ENCODE peak calls at places on chromosomes 12 and 14, in four cellular contexts. F is SK-N-SH, D is A549, O is GM23338. K is an unnamed sample. For H3K4me1, the result is how much of the 10 kb centered on the place peaks cover.

GRCh38 chr12:53751336-53752191 is at the start of gene CISTR:
- DNase-seq in F (peak), D (no peak), O (peak), K (no peak)

GRCh38 chr12:14216405-14217294 is 148.8 kb upstream of the ATF7IP start:
- DNase-seq in F (no peak), D (no peak), O (no peak), K (no peak)

GRCh38 chr14:58830121-58830520 is 192.4 kb downstream of the DACT1 start:
- DNase-seq in F (no peak), D (no peak), O (no peak), K (no peak)

GRCh38 chr12:67811437-67812361 is 163.2 kb downstream of the DYRK2 start:
- DNase-seq in F (no peak), D (no peak), O (no peak), K (no peak)

GRCh38 chr12:48069253-48069652 is 36.6 kb downstream of the SENP1 start:
- DNase-seq in F (no peak), D (no peak), O (no peak), K (no peak)

GRCh38 chr12:53069621-53070410 is 9.4 kb downstream of the SPRYD3 start:
- DNase-seq in F (no peak), D (no peak), O (no peak), K (no peak)

GRCh38 chr12:12365931-12366431 is 9.1 kb downstream of the BORCS5 start:
- DNase-seq in F (peak), D (no peak), O (no peak), K (no peak)

GRCh38 chr12:105100998-105101397 is 6.5 kb upstream of the WASHC4 start:
- DNase-seq in F (no peak), D (no peak), O (no peak), K (no peak)

GRCh38 chr12:130710001-130710732 is 5.9 kb downstream of the RIMBP2 start:
- DNase-seq in F (no peak), D (no peak), O (no peak), K (no peak)

GRCh38 chr14:101072945-101073597 is 169.5 kb upstream of the RTL1 start:
- DNase-seq in F (peak), D (peak), O (peak), K (peak)

GRCh38 chr12:113422030-113422900 is at the start of gene SDSL:
- DNase-seq in F (peak), D (peak), O (peak), K (peak)

GRCh38 chr14:103941462-103941861 is 867 bp downstream of the RD3L start:
- DNase-seq in F (no peak), D (no peak), O (no peak), K (no peak)

GRCh38 chr14:74619672-74620131 is 7.7 kb upstream of the LTBP2 start:
- DNase-seq in F (no peak), D (peak), O (no peak), K (no peak)

GRCh38 chr12:3117144-3117581 is 40.0 kb downstream of the TSPAN9 start:
- DNase-seq in F (no peak), D (no peak), O (no peak), K (no peak)

GRCh38 chr12:104653730-104654328 is 197.1 kb downstream of the CHST11 start:
- DNase-seq in F (no peak), D (no peak), O (peak), K (no peak)

GRCh38 chr12:14394317-14395058 is 29.0 kb downstream of the ATF7IP start:
- DNase-seq in F (peak), D (peak), O (peak), K (peak)

GRCh38 chr12:1533205-1533601 is 61.2 kb downstream of the FBXL14 start:
- DNase-seq in F (peak), D (no peak), O (no peak), K (no peak)

GRCh38 chr12:21773799-21774198 is 707 bp downstream of the KCNJ8 start:
- DNase-seq in F (peak), D (no peak), O (peak), K (no peak)

GRCh38 chr14:53840444-53840843 is 116.2 kb downstream of the BMP4 start:
- DNase-seq in F (no peak), D (peak), O (no peak), K (peak)

GRCh38 chr12:57092876-57093411 is 4.0 kb downstream of the NAB2 start:
- DNase-seq in F (no peak), D (no peak), O (no peak), K (no peak)

GRCh38 chr12:57095440-57095839 is 6.5 kb downstream of the NAB2 start:
- DNase-seq in F (peak), D (no peak), O (no peak), K (no peak)

GRCh38 chr12:57096099-57096572 is 7.2 kb downstream of the NAB2 start:
- DNase-seq in F (peak), D (no peak), O (no peak), K (no peak)

GRCh38 chr12:57093412-57094193 is 4.7 kb downstream of the NAB2 start:
- DNase-seq in F (peak), D (peak), O (peak), K (no peak)

DNA sequence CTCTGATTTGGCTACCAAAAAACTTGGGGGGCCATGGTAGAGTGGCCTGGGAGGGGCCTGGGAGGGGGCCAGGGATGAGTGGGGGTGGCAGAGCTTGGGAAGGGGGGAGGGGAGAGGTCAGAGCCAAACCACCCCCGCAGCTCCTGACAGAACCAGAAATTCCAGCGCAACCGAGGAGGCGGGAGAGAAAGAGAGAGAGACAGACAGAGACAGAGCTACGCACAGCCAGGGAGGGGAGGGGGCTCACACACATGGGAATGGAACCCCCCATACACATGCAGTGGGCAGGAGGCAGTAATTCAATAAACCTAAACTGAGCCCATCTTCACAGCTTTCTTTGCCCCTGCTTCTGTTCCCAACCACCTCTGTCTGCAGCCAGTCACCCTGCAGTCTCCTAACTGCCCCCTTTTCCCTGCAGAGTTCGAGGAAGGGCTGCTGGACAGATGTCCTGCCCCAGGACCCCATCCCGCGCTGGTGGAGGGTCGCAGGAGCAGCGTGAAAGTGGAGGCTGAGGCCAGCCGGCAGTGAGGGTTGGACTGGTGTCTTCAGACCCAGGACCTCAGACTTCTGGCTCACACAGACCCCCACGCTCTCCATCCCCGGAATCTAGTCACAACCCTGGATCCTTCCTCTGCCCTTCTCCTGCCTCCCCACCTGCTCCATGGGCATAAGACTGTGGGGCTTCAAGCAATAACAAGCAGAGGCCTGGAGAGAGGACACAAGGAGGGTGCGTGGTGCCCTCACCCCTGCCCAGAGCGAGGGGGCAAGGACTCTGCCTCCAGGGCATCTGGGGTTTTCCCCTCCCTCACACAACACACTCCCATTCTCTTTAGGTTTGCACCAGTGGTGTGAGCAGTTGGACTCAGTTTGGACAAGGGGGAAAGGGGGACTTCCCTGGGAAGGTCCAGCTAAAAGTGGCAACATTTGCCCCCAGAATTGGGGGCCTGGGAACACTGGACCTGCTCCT is 5.6 kb downstream of the NAB2 start:
- DNase-seq in F (peak), D (no peak), O (no peak), K (no peak)
- H3K27ac ChIP-seq in F (no peak), D (no peak), O (peak), K (peak)

DNA sequence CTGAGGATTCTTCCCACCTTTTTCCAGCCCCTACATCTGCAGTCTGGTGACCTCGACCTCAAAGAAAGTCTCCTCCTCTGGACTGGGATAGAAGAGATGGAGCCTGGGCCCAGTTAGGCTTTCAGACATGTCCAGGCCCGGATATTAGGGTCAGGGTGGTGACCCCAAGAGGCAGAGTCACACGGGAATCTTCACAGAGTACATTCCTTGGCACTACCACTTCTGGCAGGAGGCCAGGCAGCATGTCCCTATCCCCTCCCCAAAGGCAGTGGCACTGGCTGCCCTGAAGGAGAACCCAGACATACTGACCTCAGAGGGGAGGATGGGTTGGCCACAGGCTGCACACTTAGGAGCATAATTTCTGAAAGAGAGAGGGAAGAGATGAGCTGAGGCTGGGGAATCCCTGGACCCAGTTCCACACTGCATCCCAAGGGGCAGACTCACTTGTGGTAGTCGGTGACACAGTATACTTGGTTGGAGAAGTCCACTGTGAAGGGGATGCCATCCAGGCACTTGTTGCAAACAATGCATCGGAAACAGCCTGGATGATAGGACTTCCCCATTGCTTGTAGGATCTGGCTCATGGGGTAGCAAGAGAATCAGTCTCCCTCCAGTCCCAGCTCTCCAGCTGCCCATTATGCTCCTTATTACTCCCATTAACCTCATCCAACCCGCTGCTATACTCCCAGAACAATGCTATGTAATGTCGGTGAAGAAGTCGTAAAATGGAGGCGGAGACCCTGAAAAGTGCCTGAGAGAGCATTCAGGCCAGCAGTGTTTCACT is 7.6 kb downstream of the AJUBA start:
- DNase-seq in F (no peak), D (no peak), O (no peak), K (no peak)
- H3K4me1 ChIP-seq in F (under half), D (half or more), O (under half), K (half or more)

DNA sequence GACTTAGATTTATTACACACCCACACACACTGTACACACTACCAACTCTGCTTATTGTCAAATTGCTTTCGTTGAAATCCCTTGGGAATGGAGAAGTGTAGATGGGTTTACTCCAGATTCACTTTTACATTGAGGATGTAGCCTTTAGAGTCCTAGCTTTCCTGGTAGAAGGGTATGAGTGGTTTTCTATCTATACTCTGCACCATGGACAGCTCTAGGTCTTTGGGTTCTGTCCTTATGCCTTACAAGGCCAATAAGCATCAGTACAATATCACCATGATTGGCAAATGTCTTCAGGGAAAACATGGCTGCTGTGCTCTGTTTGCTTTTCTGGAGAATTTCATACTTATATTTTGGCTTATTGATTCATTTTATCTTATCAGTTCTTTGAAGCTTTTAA is 1063.9 kb downstream of the SLC6A15 start:
- DNase-seq in F (no peak), D (no peak), O (no peak), K (no peak)
- TF ChIP-seq REST in F (peak), D (no peak), O (peak), K (peak)

DNA sequence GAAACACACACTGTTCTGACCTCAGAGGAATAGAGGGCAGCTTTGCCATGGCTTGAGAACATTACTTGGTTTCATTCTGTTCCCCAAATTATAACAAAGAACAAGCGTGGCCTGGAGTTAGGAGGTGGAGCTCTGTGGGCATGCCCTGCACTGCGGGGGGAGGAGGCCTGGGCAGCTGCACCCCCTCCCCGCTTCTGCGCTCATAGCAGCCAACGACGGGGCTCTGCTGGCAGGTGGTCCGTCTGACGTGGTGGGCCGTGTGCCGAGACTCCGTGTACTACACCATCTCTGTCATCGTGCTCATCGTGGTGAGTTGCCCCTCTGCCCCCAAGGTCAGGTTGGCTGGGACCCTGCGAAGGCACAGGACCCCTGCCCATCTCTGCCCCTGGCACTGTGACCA is 70.4 kb upstream of the RIN3 start:
- DNase-seq in F (no peak), D (no peak), O (no peak), K (no peak)
- H3K27ac ChIP-seq in F (no peak), D (no peak), O (no peak), K (no peak)